ENCODE peak calls at places on chromosomes 13 and 19, in five cellular contexts. One of them, this sample, is unnamed.

GRCh38 chr13:111248822-111249221 is 71.6 kb upstream of the TEX29 start:
- DNase-seq in mesendoderm: no peak
- DNase-seq in right cardiac atrium: no peak
- DNase-seq in T-helper 1 cell: no peak
- DNase-seq in NCI-H2029: no peak
- DNase-seq in this sample: no peak

GRCh38 chr13:27339299-27339698 is 68.7 kb downstream of the RASL11A start:
- DNase-seq in mesendoderm: peak; percentile 90
- DNase-seq in right cardiac atrium: no peak
- DNase-seq in T-helper 1 cell: no peak
- DNase-seq in NCI-H2029: no peak
- DNase-seq in this sample: peak; percentile 63

GRCh38 chr19:35061583-35062373 is 20.3 kb downstream of the HPN start:
- DNase-seq in mesendoderm: no peak
- DNase-seq in right cardiac atrium: no peak
- DNase-seq in T-helper 1 cell: no peak
- DNase-seq in NCI-H2029: no peak
- DNase-seq in this sample: no peak

GRCh38 chr19:36999313-36999712 is 78.9 kb upstream of the ZNF420 start:
- DNase-seq in mesendoderm: no peak
- DNase-seq in right cardiac atrium: no peak
- DNase-seq in T-helper 1 cell: no peak
- DNase-seq in NCI-H2029: no peak
- DNase-seq in this sample: no peak

GRCh38 chr19:52297601-52298358 is 811 bp downstream of the ZNF480 start:
- DNase-seq in mesendoderm: no peak
- DNase-seq in right cardiac atrium: no peak
- DNase-seq in T-helper 1 cell: no peak
- DNase-seq in NCI-H2029: no peak
- DNase-seq in this sample: peak; percentile 5

GRCh38 chr13:84315527-84315926 is 433.3 kb upstream of the SLITRK1 start:
- DNase-seq in mesendoderm: no peak
- DNase-seq in right cardiac atrium: no peak
- DNase-seq in T-helper 1 cell: no peak
- DNase-seq in NCI-H2029: no peak
- DNase-seq in this sample: peak; percentile 48

GRCh38 chr13:102273111-102273510 is 128.7 kb downstream of the FGF14 start:
- DNase-seq in mesendoderm: no peak
- DNase-seq in right cardiac atrium: no peak
- DNase-seq in T-helper 1 cell: no peak
- DNase-seq in NCI-H2029: no peak
- DNase-seq in this sample: no peak

GRCh38 chr13:72651196-72651595 is 76.2 kb downstream of the MZT1 start:
- DNase-seq in mesendoderm: peak; percentile 29
- DNase-seq in right cardiac atrium: no peak
- DNase-seq in T-helper 1 cell: no peak
- DNase-seq in NCI-H2029: no peak
- DNase-seq in this sample: peak; percentile 58

GRCh38 chr19:5097331-5097930 is 128.5 kb downstream of the KDM4B start:
- DNase-seq in mesendoderm: no peak
- DNase-seq in right cardiac atrium: no peak
- DNase-seq in T-helper 1 cell: no peak
- DNase-seq in NCI-H2029: no peak
- DNase-seq in this sample: no peak

GRCh38 chr19:55611983-55612645 is 6.7 kb downstream of the ZNF865 start:
- DNase-seq in mesendoderm: no peak
- DNase-seq in right cardiac atrium: no peak
- DNase-seq in T-helper 1 cell: no peak
- DNase-seq in NCI-H2029: no peak
- DNase-seq in this sample: no peak

This sample was measured in neural progenitor cell.